ENCODE peak calls at places on chromosome 18, in seven cellular contexts. M, E, S, D, J, T and G are unnamed samples.

GRCh38 chr18:35577045-35577848 is 4.3 kb upstream of the GALNT1 start:
- DNase-seq in M (peak), E (no peak), S (no peak), D (no peak), J (no peak), T (no peak), G (no peak)

GRCh38 chr18:34358923-34359322 is 134.2 kb upstream of the NOL4 start:
- DNase-seq in M (peak), E (no peak), S (peak), D (no peak), J (no peak), T (no peak), G (no peak)

GRCh38 chr18:33812186-33812585 is 234.2 kb downstream of the ASXL3 start:
- DNase-seq in M (no peak), E (no peak), S (no peak), D (no peak), J (no peak), T (no peak), G (no peak)

GRCh38 chr18:37578886-37579513 is 13.4 kb upstream of the CELF4 start:
- DNase-seq in M (peak), E (peak), S (no peak), D (peak), J (peak), T (peak), G (no peak)

GRCh38 chr18:31093294-31093693 is 8.9 kb downstream of the DSC2 start:
- DNase-seq in M (no peak), E (no peak), S (no peak), D (no peak), J (no peak), T (no peak), G (no peak)

GRCh38 chr18:75211002-75211621 is 515 bp downstream of the TSHZ1 start:
- DNase-seq in M (peak), E (no peak), S (peak), D (no peak), J (peak), T (no peak), G (peak)

GRCh38 chr18:35770360-35770759 is 188.8 kb downstream of the GALNT1 start:
- DNase-seq in M (peak), E (no peak), S (no peak), D (no peak), J (no peak), T (no peak), G (no peak)

GRCh38 chr18:74498712-74499629 is 2.8 kb downstream of the CNDP2 start:
- DNase-seq in M (peak), E (no peak), S (no peak), D (peak), J (no peak), T (no peak), G (no peak)

GRCh38 chr18:37674570-37674969 is 109.0 kb upstream of the CELF4 start:
- DNase-seq in M (no peak), E (no peak), S (no peak), D (no peak), J (no peak), T (no peak), G (no peak)

GRCh38 chr18:67733094-67733493 is 216.6 kb upstream of the DSEL start:
- DNase-seq in M (no peak), E (no peak), S (no peak), D (peak), J (peak), T (no peak), G (no peak)

GRCh38 chr18:58995663-58996062 is 131.0 kb downstream of the ZNF532 start:
- DNase-seq in M (no peak), E (no peak), S (no peak), D (no peak), J (no peak), T (no peak), G (no peak)

GRCh38 chr18:59202258-59202820 is 17.6 kb upstream of the GRP start:
- DNase-seq in M (no peak), E (no peak), S (no peak), D (no peak), J (no peak), T (no peak), G (no peak)

GRCh38 chr18:75067996-75068645 is 140.8 kb downstream of the PTGR3 start:
- DNase-seq in M (no peak), E (no peak), S (no peak), D (no peak), J (no peak), T (no peak), G (no peak)

GRCh38 chr18:24427484-24427883 is 1.0 kb downstream of the IMPACT start:
- DNase-seq in M (peak), E (peak), S (peak), D (peak), J (peak), T (no peak), G (no peak)

GRCh38 chr18:43805646-43806194 is 528.4 kb upstream of the SYT4 start:
- DNase-seq in M (no peak), E (no peak), S (peak), D (peak), J (no peak), T (no peak), G (no peak)

GRCh38 chr18:77495982-77496690 is 246.5 kb downstream of the GALR1 start:
- DNase-seq in M (peak), E (no peak), S (no peak), D (no peak), J (no peak), T (no peak), G (no peak)

GRCh38 chr18:12741351-12741750 is 38.5 kb downstream of the PSMG2 start:
- DNase-seq in M (no peak), E (no peak), S (no peak), D (peak), J (peak), T (no peak), G (no peak)

GRCh38 chr18:52069201-52069600 is 270.8 kb upstream of the DCC start:
- DNase-seq in M (no peak), E (no peak), S (no peak), D (no peak), J (no peak), T (no peak), G (no peak)

GRCh38 chr18:25298853-25299274 is 53.1 kb downstream of the ZNF521 start:
- DNase-seq in M (no peak), E (no peak), S (no peak), D (peak), J (peak), T (no peak), G (peak)

GRCh38 chr18:13436596-13436995 is 218.0 kb downstream of the LDLRAD4 start:
- DNase-seq in M (no peak), E (no peak), S (no peak), D (no peak), J (no peak), T (peak), G (no peak)

GRCh38 chr18:11251891-11252270 is 102.5 kb upstream of the PIEZO2 start:
- DNase-seq in M (no peak), E (no peak), S (no peak), D (peak), J (peak), T (no peak), G (no peak)

GRCh38 chr18:68456985-68457384 is 257.9 kb downstream of the TMX3 start:
- DNase-seq in M (no peak), E (no peak), S (no peak), D (no peak), J (peak), T (no peak), G (no peak)

GRCh38 chr18:32438173-32438572 is 32.5 kb downstream of the GAREM1 start:
- DNase-seq in M (no peak), E (no peak), S (peak), D (no peak), J (no peak), T (no peak), G (no peak)

GRCh38 chr18:74436158-74436755 is 20.9 kb downstream of the DIPK1C start:
- DNase-seq in M (no peak), E (no peak), S (no peak), D (no peak), J (no peak), T (no peak), G (no peak)

GRCh38 chr18:13725566-13726227 is 661 bp downstream of the FAM210A start:
- DNase-seq in M (peak), E (peak), S (no peak), D (peak), J (peak), T (no peak), G (no peak)

GRCh38 chr18:42184685-42185477 is 229.8 kb downstream of the PIK3C3 start:
- DNase-seq in M (no peak), E (no peak), S (no peak), D (no peak), J (no peak), T (no peak), G (no peak)

GRCh38 chr18:33440011-33440383 is 524 bp downstream of the CCDC178 start:
- DNase-seq in M (peak), E (peak), S (peak), D (peak), J (peak), T (peak), G (peak)

GRCh38 chr18:62329676-62330454 is 4.8 kb downstream of the TNFRSF11A start:
- DNase-seq in M (peak), E (no peak), S (no peak), D (peak), J (peak), T (no peak), G (no peak)

GRCh38 chr18:13370995-13371625 is 152.6 kb downstream of the LDLRAD4 start:
- DNase-seq in M (no peak), E (no peak), S (no peak), D (no peak), J (no peak), T (no peak), G (no peak)

GRCh38 chr18:72830109-72830508 is 37.7 kb downstream of the NETO1 start:
- DNase-seq in M (no peak), E (peak), S (peak), D (peak), J (no peak), T (peak), G (peak)

GRCh38 chr18:59853380-59853779 is 46.4 kb upstream of the PMAIP1 start:
- DNase-seq in M (no peak), E (no peak), S (no peak), D (no peak), J (no peak), T (no peak), G (no peak)

GRCh38 chr18:23106575-23106974 is 28.7 kb upstream of the CABLES1 start:
- DNase-seq in M (no peak), E (no peak), S (peak), D (peak), J (peak), T (no peak), G (no peak)

GRCh38 chr18:37588289-37588688 is 22.7 kb upstream of the CELF4 start:
- DNase-seq in M (no peak), E (no peak), S (no peak), D (no peak), J (no peak), T (no peak), G (no peak)

GRCh38 chr18:12394428-12394827 is 13.3 kb upstream of the PRELID3A start:
- DNase-seq in M (no peak), E (no peak), S (no peak), D (no peak), J (no peak), T (no peak), G (peak)

GRCh38 chr18:54204883-54205282 is 19.6 kb downstream of the MBD2 start:
- DNase-seq in M (no peak), E (no peak), S (no peak), D (no peak), J (no peak), T (no peak), G (no peak)

GRCh38 chr18:70334728-70335329 is 46.0 kb downstream of the SOCS6 start:
- DNase-seq in M (no peak), E (no peak), S (no peak), D (peak), J (no peak), T (no peak), G (no peak)

GRCh38 chr18:26547302-26548143 is 830 bp downstream of the KCTD1 start:
- DNase-seq in M (peak), E (peak), S (peak), D (peak), J (peak), T (peak), G (peak)
- TF ChIP-seq CTCF in M (peak), E (peak), S (peak), D (peak), J (peak), T (peak), G (peak)

GRCh38 chr18:45440246-45440645 is 175.0 kb upstream of the SLC14A2 start:
- DNase-seq in M (no peak), E (no peak), S (no peak), D (no peak), J (no peak), T (no peak), G (no peak)

GRCh38 chr18:45435810-45436209 is 179.5 kb upstream of the SLC14A2 start:
- DNase-seq in M (no peak), E (no peak), S (no peak), D (no peak), J (no peak), T (no peak), G (no peak)

GRCh38 chr18:45437399-45437798 is 177.9 kb upstream of the SLC14A2 start:
- DNase-seq in M (no peak), E (no peak), S (no peak), D (no peak), J (no peak), T (no peak), G (no peak)

DNA sequence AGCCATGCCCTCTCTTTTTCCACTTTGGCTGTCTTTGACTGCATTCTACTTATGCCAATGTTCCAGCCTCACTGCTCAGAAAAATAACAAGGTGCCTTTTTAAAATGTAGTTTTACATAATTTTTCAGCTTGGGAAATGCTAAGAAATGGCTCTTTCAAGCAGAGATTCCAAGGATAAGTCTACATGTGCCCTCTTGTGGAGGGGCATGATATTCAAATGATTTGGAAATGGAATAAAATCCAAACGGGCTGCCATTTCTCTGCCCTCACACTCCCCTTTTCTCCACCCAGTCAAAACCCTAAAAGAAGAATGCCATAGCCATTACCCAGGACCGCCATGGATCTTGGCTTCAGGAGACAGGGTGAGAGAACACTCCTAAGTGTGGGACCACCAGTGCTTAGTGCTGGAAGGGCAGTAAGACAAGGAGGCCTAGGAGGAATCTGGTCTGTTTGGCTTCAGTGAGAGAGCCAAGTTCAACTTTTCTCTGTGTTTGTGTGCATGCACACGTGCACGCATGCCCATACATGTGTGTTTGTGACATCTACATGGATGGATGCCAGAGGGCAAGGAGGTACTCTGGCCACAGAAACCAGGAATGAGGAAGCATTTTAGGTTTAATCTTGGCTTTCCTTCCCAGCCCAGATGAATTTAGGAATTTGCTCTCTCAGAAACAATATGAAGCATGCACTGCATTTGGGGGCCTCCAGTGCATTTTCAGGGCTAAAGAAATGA is 174.0 kb upstream of the SLC14A2 start:
- DNase-seq in M (no peak), E (no peak), S (no peak), D (peak), J (peak), T (no peak), G (no peak)
- TF ChIP-seq CTCF in M (no peak), E (no peak), S (peak), D (peak), J (peak), T (peak), G (peak)

DNA sequence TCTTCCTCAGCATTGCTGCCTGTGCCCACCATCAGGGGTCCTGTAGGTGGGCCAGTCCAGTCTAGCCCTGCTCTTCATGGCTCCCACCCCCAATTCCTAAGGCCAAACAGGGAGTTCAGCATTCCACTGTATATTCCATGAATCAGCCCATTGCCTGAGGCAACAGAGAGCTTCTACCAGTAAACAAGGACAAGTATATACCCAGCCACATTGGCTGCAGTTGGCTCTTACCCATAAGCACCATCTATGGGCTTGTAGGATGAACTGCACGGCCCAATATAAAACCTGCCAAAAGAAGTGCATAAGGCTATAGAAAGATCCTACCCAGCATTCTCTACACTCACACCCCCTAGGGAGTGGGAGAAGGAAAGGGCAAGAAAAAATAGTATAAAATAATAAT is 95.1 kb upstream of the SALL3 start:
- DNase-seq in M (no peak), E (no peak), S (no peak), D (no peak), J (no peak), T (no peak), G (no peak)
- TF ChIP-seq CTCF in M (no peak), E (no peak), S (peak), D (peak), J (no peak), T (no peak), G (no peak)

DNA sequence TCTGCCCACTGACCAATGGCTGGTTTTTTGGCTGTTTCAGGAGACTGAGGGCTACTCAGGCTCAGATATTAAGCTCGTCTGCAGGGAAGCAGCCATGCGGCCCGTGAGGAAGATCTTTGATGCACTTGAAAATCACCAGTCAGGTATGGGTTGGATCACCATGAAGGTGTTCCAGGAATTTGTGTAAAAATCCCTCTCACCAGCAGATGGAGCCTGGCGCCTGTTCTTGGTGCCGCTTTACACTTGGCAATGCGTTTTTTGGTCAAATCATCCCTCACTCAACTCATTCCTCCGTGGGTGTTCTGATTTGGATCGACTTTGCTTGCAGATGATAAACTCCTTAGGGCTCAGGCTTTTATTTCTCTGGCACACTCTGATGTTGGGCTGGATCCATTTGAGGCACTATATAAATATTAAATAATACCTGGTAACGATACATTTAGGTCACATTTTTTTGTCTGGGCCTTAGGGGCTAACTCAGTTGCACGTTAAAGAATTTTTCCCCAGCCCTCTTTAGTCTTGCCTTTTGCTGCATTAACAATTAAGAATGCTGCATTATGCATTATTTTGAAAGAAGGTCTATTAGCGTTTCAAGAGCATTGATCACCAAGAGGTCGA is 50.0 kb downstream of the HDHD2 start:
- DNase-seq in M (peak), E (peak), S (peak), D (peak), J (peak), T (peak), G (peak)
- TF ChIP-seq CTCF in M (peak), E (peak), S (peak), D (peak), J (peak), T (peak), G (peak)

DNA sequence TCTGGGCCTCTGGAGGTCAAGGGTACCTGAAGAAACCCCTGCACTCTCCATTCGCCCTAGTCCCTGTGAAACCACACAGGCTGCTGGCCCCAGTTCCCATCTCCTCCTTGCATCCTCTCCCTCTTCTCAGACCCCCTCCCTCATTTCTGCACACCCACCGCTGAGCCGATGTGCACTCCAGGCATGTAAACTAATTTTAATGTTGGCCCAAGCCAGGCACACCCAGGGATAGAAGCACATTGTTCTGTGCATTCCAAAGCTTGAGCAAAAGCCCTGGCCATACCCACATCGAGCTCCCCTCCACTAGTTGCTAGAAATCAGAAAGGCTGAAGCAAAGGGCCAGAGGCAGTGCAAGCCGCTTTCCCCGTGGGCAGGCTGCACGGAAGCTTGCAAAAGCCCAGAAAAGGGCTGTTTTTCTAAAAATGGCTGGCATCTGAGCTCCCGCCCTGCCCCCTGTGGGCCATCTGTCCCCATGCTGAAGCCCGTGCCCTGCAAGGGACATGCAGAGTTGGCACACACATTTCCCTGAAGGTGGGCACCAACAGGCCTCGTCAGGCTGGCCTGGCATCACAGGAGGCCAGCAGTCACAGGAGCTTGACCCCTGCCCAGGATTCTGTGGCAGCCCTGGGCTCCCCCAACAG is 181.6 kb downstream of the SMAD7 start:
- DNase-seq in M (no peak), E (no peak), S (no peak), D (no peak), J (no peak), T (no peak), G (no peak)
- TF ChIP-seq CTCF in M (no peak), E (no peak), S (no peak), D (no peak), J (no peak), T (peak), G (no peak)

GRCh38 chr18:5104246-5104645 is 92.8 kb downstream of the AKAIN1 start:
- DNase-seq in M (no peak), E (no peak), S (no peak), D (no peak), J (no peak), T (no peak), G (no peak)

GRCh38 chr18:5107990-5108389 is 89.1 kb downstream of the AKAIN1 start:
- DNase-seq in M (no peak), E (no peak), S (peak), D (no peak), J (no peak), T (no peak), G (peak)

GRCh38 chr18:5103693-5104092 is 93.4 kb downstream of the AKAIN1 start:
- DNase-seq in M (no peak), E (no peak), S (no peak), D (no peak), J (no peak), T (no peak), G (no peak)

GRCh38 chr18:5106730-5107129 is 90.3 kb downstream of the AKAIN1 start:
- DNase-seq in M (no peak), E (no peak), S (no peak), D (no peak), J (no peak), T (no peak), G (no peak)

DNA sequence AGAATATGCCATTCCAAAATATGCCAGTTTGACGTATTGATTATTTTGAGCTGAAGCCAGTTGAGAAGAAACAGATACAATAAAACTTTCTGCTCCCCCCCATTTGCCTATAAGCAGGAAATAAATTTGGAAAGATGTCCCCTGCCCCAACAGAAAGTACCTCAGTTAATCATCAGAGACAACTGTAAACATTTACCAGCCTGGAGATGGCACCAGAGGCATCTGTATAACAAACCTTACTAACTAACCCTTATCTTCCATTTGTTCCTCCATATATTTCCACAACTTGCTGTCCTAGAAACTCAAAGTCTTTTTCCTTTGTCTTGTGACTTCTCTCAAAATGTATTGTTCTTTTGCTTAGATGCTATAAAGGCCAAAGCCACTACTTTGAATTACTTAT is 93.8 kb downstream of the AKAIN1 start:
- DNase-seq in M (no peak), E (no peak), S (no peak), D (no peak), J (no peak), T (no peak), G (no peak)
- TF ChIP-seq CTCF in M (no peak), E (no peak), S (no peak), D (no peak), J (no peak), T (no peak), G (no peak)